ENCODE peak calls at places on chromosome 10, in eight cellular contexts. One of them, this sample, is unnamed.

GRCh38 chr10:102157224-102157623 is 5.0 kb downstream of the NOLC1 start:
- DNase-seq in foreskin fibroblast: no peak
- DNase-seq in HT-29: no peak
- DNase-seq in NCI-H460: no peak
- DNase-seq in NCI-H2107: no peak
- DNase-seq in activated CD4-positive, alpha-beta T cell treated with anti-CD3 and anti-CD28 coated beads for 4 hours: no peak
- DNase-seq in NCI-H1092: peak
- DNase-seq in astrocyte: no peak
- DNase-seq in this sample: no peak

GRCh38 chr10:14378387-14378960 is 47.8 kb upstream of the FRMD4A start:
- DNase-seq in foreskin fibroblast: no peak
- DNase-seq in HT-29: no peak
- DNase-seq in NCI-H460: no peak
- DNase-seq in NCI-H2107: no peak
- DNase-seq in activated CD4-positive, alpha-beta T cell treated with anti-CD3 and anti-CD28 coated beads for 4 hours: no peak
- DNase-seq in NCI-H1092: no peak
- DNase-seq in astrocyte: no peak
- DNase-seq in this sample: no peak

GRCh38 chr10:13528138-13528874 is 508 bp downstream of the BEND7 start:
- DNase-seq in foreskin fibroblast: no peak
- DNase-seq in HT-29: no peak
- DNase-seq in NCI-H460: no peak
- DNase-seq in NCI-H2107: no peak
- DNase-seq in activated CD4-positive, alpha-beta T cell treated with anti-CD3 and anti-CD28 coated beads for 4 hours: no peak
- DNase-seq in NCI-H1092: no peak
- DNase-seq in astrocyte: no peak
- DNase-seq in this sample: no peak

GRCh38 chr10:109726473-109726872 is 196.8 kb downstream of the XPNPEP1 start:
- DNase-seq in foreskin fibroblast: no peak
- DNase-seq in HT-29: no peak
- DNase-seq in NCI-H460: no peak
- DNase-seq in NCI-H2107: no peak
- DNase-seq in activated CD4-positive, alpha-beta T cell treated with anti-CD3 and anti-CD28 coated beads for 4 hours: no peak
- DNase-seq in NCI-H1092: no peak
- DNase-seq in astrocyte: no peak
- DNase-seq in this sample: no peak

GRCh38 chr10:125158528-125159485 is 1.6 kb downstream of the CTBP2 start:
- DNase-seq in foreskin fibroblast: peak
- DNase-seq in HT-29: peak
- DNase-seq in NCI-H460: no peak
- DNase-seq in NCI-H2107: no peak
- DNase-seq in activated CD4-positive, alpha-beta T cell treated with anti-CD3 and anti-CD28 coated beads for 4 hours: no peak
- DNase-seq in NCI-H1092: no peak
- DNase-seq in astrocyte: peak
- DNase-seq in this sample: peak

GRCh38 chr10:58829839-58830238 is 317.2 kb downstream of the BICC1 start:
- DNase-seq in foreskin fibroblast: no peak
- DNase-seq in HT-29: no peak
- DNase-seq in NCI-H460: no peak
- DNase-seq in NCI-H2107: no peak
- DNase-seq in activated CD4-positive, alpha-beta T cell treated with anti-CD3 and anti-CD28 coated beads for 4 hours: no peak
- DNase-seq in NCI-H1092: no peak
- DNase-seq in astrocyte: no peak
- DNase-seq in this sample: no peak

GRCh38 chr10:86900955-86901354 is 56.5 kb downstream of the MMRN2 start:
- DNase-seq in foreskin fibroblast: peak
- DNase-seq in HT-29: no peak
- DNase-seq in NCI-H460: no peak
- DNase-seq in NCI-H2107: no peak
- DNase-seq in activated CD4-positive, alpha-beta T cell treated with anti-CD3 and anti-CD28 coated beads for 4 hours: no peak
- DNase-seq in NCI-H1092: no peak
- DNase-seq in astrocyte: peak
- DNase-seq in this sample: peak

GRCh38 chr10:116744163-116744788 is 1.9 kb upstream of the HSPA12A start:
- DNase-seq in foreskin fibroblast: no peak
- DNase-seq in HT-29: no peak
- DNase-seq in NCI-H460: no peak
- DNase-seq in NCI-H2107: no peak
- DNase-seq in activated CD4-positive, alpha-beta T cell treated with anti-CD3 and anti-CD28 coated beads for 4 hours: no peak
- DNase-seq in NCI-H1092: no peak
- DNase-seq in astrocyte: no peak
- DNase-seq in this sample: no peak

GRCh38 chr10:16381083-16381482 is 55.7 kb upstream of the PTER start:
- DNase-seq in foreskin fibroblast: no peak
- DNase-seq in HT-29: peak
- DNase-seq in NCI-H460: no peak
- DNase-seq in NCI-H2107: no peak
- DNase-seq in activated CD4-positive, alpha-beta T cell treated with anti-CD3 and anti-CD28 coated beads for 4 hours: no peak
- DNase-seq in NCI-H1092: no peak
- DNase-seq in astrocyte: no peak
- DNase-seq in this sample: no peak

GRCh38 chr10:119253433-119254174 is 46.2 kb downstream of the GRK5 start:
- DNase-seq in foreskin fibroblast: peak
- DNase-seq in HT-29: peak
- DNase-seq in NCI-H460: peak
- DNase-seq in NCI-H2107: no peak
- DNase-seq in activated CD4-positive, alpha-beta T cell treated with anti-CD3 and anti-CD28 coated beads for 4 hours: peak
- DNase-seq in NCI-H1092: no peak
- DNase-seq in astrocyte: peak
- DNase-seq in this sample: no peak

GRCh38 chr10:109902992-109903947 is 20.0 kb downstream of the XPNPEP1 start:
- DNase-seq in foreskin fibroblast: peak
- DNase-seq in HT-29: no peak
- DNase-seq in NCI-H460: no peak
- DNase-seq in NCI-H2107: no peak
- DNase-seq in activated CD4-positive, alpha-beta T cell treated with anti-CD3 and anti-CD28 coated beads for 4 hours: no peak
- DNase-seq in NCI-H1092: no peak
- DNase-seq in astrocyte: no peak
- DNase-seq in this sample: peak